ENCODE peak calls at places on chromosomes 2 and 18, in eight cellular contexts. T is heart right ventricle; C is CD8-positive, alpha-beta T cell; E is mammary epithelial cell; J is RWPE1; D is H9; M is AG04450; R is left ventricle myocardium inferior. V is an unnamed sample.

GRCh38 chr2:2726163-2726562 is 395.1 kb upstream of the MYT1L start:
- DNase-seq in T (no peak), C (no peak), E (no peak), J (no peak), D (no peak), M (no peak), R (no peak), V (no peak)

GRCh38 chr2:226216578-226216977 is 583.0 kb downstream of the IRS1 start:
- DNase-seq in T (no peak), C (no peak), E (no peak), J (no peak), D (no peak), M (no peak), R (peak; percentile 12), V (no peak)

GRCh38 chr2:180938419-180938818 is 42.0 kb upstream of the UBE2E3 start:
- DNase-seq in T (no peak), C (no peak), E (peak; percentile 34), J (no peak), D (no peak), M (peak; percentile 29), R (no peak), V (no peak)

GRCh38 chr18:31760695-31761094 is at the start of gene SLC25A52:
- DNase-seq in T (no peak), C (no peak), E (no peak), J (no peak), D (no peak), M (no peak), R (no peak), V (no peak)

GRCh38 chr2:135904590-135904989 is 28.3 kb upstream of the MCM6 start:
- DNase-seq in T (no peak), C (no peak), E (peak; percentile 36), J (no peak), D (no peak), M (no peak), R (no peak), V (no peak)

GRCh38 chr18:28712172-28712571 is 535.2 kb upstream of the CDH2 start:
- DNase-seq in T (no peak), C (no peak), E (no peak), J (no peak), D (no peak), M (no peak), R (no peak), V (no peak)

GRCh38 chr18:59514193-59514592 is 155.1 kb upstream of the LMAN1 start:
- DNase-seq in T (peak; percentile 80), C (no peak), E (no peak), J (no peak), D (no peak), M (no peak), R (peak; percentile 72), V (no peak)

GRCh38 chr18:23814977-23815614 is 125.8 kb downstream of the LAMA3 start:
- DNase-seq in T (peak; percentile 54), C (no peak), E (no peak), J (no peak), D (no peak), M (no peak), R (peak; percentile 51), V (no peak)

GRCh38 chr2:217714268-217714643 is 288.5 kb downstream of the TNS1 start:
- DNase-seq in T (peak; percentile 61), C (no peak), E (peak; percentile 87), J (peak; percentile 30), D (no peak), M (no peak), R (peak; percentile 60), V (no peak)

GRCh38 chr2:150141241-150142001 is 346.0 kb downstream of the RND3 start:
- DNase-seq in T (no peak), C (no peak), E (peak; percentile 52), J (no peak), D (no peak), M (no peak), R (no peak), V (peak; percentile 36)

GRCh38 chr18:12278765-12279682 is 24.9 kb downstream of the CIDEA start:
- DNase-seq in T (peak; percentile 92), C (no peak), E (peak; percentile 87), J (peak; percentile 46), D (peak; percentile 90), M (peak; percentile 97), R (peak; percentile 86), V (no peak)

DNA sequence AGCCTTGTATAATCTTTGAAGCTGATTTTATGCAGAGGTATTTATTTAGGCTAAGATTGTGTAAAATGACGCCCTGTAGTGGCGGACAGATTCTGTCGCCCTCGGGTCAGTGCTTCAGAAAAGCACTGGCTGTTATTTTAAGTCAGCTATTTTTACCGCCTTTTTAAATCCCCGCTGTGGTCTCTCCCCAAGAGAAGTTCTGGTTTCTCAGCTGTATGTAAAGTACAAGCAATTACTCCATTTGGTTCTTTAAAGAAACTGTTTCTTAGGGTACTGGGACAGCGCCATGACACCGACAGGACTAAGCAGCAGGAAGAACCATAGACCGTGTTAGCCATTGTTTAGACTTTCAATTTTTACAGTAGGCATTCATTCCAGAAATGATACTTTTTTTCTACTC is 65.0 kb downstream of the UGGT1 start:
- DNase-seq in T (no peak), C (no peak), E (no peak), J (no peak), D (no peak), M (no peak), R (no peak), V (no peak)
- H3K27ac ChIP-seq in T (no peak overlapping the region), C (no peak overlapping the region), E (no peak overlapping the region), J (no peak overlapping the region), D (no peak overlapping the region), M (no peak overlapping the region), R (peak overlapping the region; percentile 51), V (no peak overlapping the region)

DNA sequence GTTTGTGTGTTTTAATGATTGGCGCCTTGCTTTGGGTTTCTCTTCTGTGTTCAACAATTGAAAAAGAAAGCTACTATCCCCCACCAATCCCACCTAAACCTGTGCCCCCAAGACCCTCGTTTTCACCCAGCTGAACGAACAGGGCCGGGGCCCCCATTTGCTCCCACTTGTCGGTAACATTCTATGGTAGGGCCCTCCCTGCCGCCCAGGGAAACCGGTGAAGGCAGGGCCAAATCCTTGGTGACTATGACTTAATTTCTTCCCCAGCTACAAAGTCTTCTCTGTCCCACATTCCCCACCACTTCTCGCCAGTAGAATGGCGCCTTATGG is 598 bp upstream of the SNRNP200 start:
- DNase-seq in T (no peak), C (no peak), E (no peak), J (no peak), D (no peak), M (no peak), R (no peak), V (no peak)
- H3K27ac ChIP-seq in T (peak overlapping the region; percentile 5), C (peak overlapping the region; percentile 96), E (peak overlapping the region; percentile 79), J (peak overlapping the region; percentile 78), D (no peak overlapping the region), M (peak overlapping the region; percentile 57), R (peak overlapping the region; percentile 91), V (peak overlapping the region; percentile 94)

GRCh38 chr18:48570313-48570712 is 31.5 kb downstream of the CTIF start:
- DNase-seq in T (no peak), C (no peak), E (no peak), J (no peak), D (no peak), M (no peak), R (no peak), V (no peak)

GRCh38 chr18:48567388-48567787 is 28.6 kb downstream of the CTIF start:
- DNase-seq in T (no peak), C (no peak), E (no peak), J (no peak), D (no peak), M (no peak), R (no peak), V (no peak)

GRCh38 chr18:48569139-48569914 is 30.5 kb downstream of the CTIF start:
- DNase-seq in T (no peak), C (no peak), E (no peak), J (no peak), D (no peak), M (no peak), R (no peak), V (no peak)

GRCh38 chr18:48571619-48572384 is 33.0 kb downstream of the CTIF start:
- DNase-seq in T (no peak), C (no peak), E (no peak), J (no peak), D (no peak), M (no peak), R (no peak), V (no peak)

GRCh38 chr18:48569915-48570264 is 31.1 kb downstream of the CTIF start:
- DNase-seq in T (no peak), C (no peak), E (no peak), J (no peak), D (no peak), M (no peak), R (no peak), V (no peak)
- H3K27ac ChIP-seq in T (no peak overlapping the region), C (no peak overlapping the region), E (no peak overlapping the region), J (no peak overlapping the region), D (no peak overlapping the region), M (no peak overlapping the region), R (no peak overlapping the region), V (no peak overlapping the region)

GRCh38 chr2:174659069-174659900 is 61.7 kb upstream of the WIPF1 start:
- DNase-seq in T (no peak), C (no peak), E (no peak), J (no peak), D (no peak), M (no peak), R (no peak), V (no peak)
- H3K27ac ChIP-seq in T (no peak overlapping the region), C (no peak overlapping the region), E (no peak overlapping the region), J (no peak overlapping the region), D (no peak overlapping the region), M (no peak overlapping the region), R (no peak overlapping the region), V (no peak overlapping the region)